ENCODE peak calls at places on chromosome 1, in eight cellular contexts. One of them, this sample, is unnamed.

GRCh38 chr1:167794043-167794442 is 72.3 kb downstream of the MPZL1 start:
- DNase-seq in LHCN-M2: no peak
- DNase-seq in stimulated activated CD8-positive, alpha-beta memory T cell treated with anti-CD3 and anti-CD28 coated beads, Interleukin-4, amount 100 ng/mL, for 1 hour: no peak
- DNase-seq in A549: no peak
- DNase-seq in RWPE1: no peak
- DNase-seq in HTR-8/SVneo: no peak
- DNase-seq in amygdala: no peak
- DNase-seq in thoracic aorta: no peak
- DNase-seq in this sample: no peak

GRCh38 chr1:156667610-156667967 is 9.6 kb downstream of the NES start:
- DNase-seq in RWPE1: no peak
- DNase-seq in LHCN-M2: peak
- DNase-seq in thoracic aorta: no peak
- DNase-seq in HTR-8/SVneo: no peak
- DNase-seq in amygdala: no peak
- DNase-seq in A549: no peak
- DNase-seq in stimulated activated CD8-positive, alpha-beta memory T cell treated with anti-CD3 and anti-CD28 coated beads, Interleukin-4, amount 100 ng/mL, for 1 hour: no peak
- DNase-seq in this sample: no peak

GRCh38 chr1:9222846-9223625 is 11.5 kb upstream of the H6PD start:
- DNase-seq in thoracic aorta: no peak
- DNase-seq in stimulated activated CD8-positive, alpha-beta memory T cell treated with anti-CD3 and anti-CD28 coated beads, Interleukin-4, amount 100 ng/mL, for 1 hour: no peak
- DNase-seq in amygdala: no peak
- DNase-seq in LHCN-M2: no peak
- DNase-seq in HTR-8/SVneo: no peak
- DNase-seq in A549: no peak
- DNase-seq in RWPE1: no peak
- DNase-seq in this sample: no peak

GRCh38 chr1:245288796-245289195 is 134.0 kb downstream of the KIF26B start:
- DNase-seq in LHCN-M2: no peak
- DNase-seq in RWPE1: no peak
- DNase-seq in A549: no peak
- DNase-seq in HTR-8/SVneo: no peak
- DNase-seq in amygdala: no peak
- DNase-seq in stimulated activated CD8-positive, alpha-beta memory T cell treated with anti-CD3 and anti-CD28 coated beads, Interleukin-4, amount 100 ng/mL, for 1 hour: no peak
- DNase-seq in thoracic aorta: no peak
- DNase-seq in this sample: no peak

GRCh38 chr1:49102752-49103151 is 326.1 kb upstream of the BEND5 start:
- DNase-seq in HTR-8/SVneo: no peak
- DNase-seq in thoracic aorta: no peak
- DNase-seq in A549: no peak
- DNase-seq in stimulated activated CD8-positive, alpha-beta memory T cell treated with anti-CD3 and anti-CD28 coated beads, Interleukin-4, amount 100 ng/mL, for 1 hour: no peak
- DNase-seq in LHCN-M2: peak
- DNase-seq in RWPE1: no peak
- DNase-seq in amygdala: no peak
- DNase-seq in this sample: no peak

GRCh38 chr1:17061486-17062271 is 7.8 kb upstream of the SDHB start:
- DNase-seq in A549: no peak
- DNase-seq in HTR-8/SVneo: no peak
- DNase-seq in stimulated activated CD8-positive, alpha-beta memory T cell treated with anti-CD3 and anti-CD28 coated beads, Interleukin-4, amount 100 ng/mL, for 1 hour: no peak
- DNase-seq in RWPE1: no peak
- DNase-seq in thoracic aorta: no peak
- DNase-seq in LHCN-M2: no peak
- DNase-seq in amygdala: no peak
- DNase-seq in this sample: no peak

GRCh38 chr1:41500378-41500777 is 15.9 kb upstream of the EDN2 start:
- DNase-seq in amygdala: no peak
- DNase-seq in thoracic aorta: peak
- DNase-seq in LHCN-M2: peak
- DNase-seq in stimulated activated CD8-positive, alpha-beta memory T cell treated with anti-CD3 and anti-CD28 coated beads, Interleukin-4, amount 100 ng/mL, for 1 hour: no peak
- DNase-seq in RWPE1: peak
- DNase-seq in HTR-8/SVneo: no peak
- DNase-seq in A549: peak
- DNase-seq in this sample: no peak

GRCh38 chr1:199855580-199855979 is 171.9 kb upstream of the NR5A2 start:
- DNase-seq in A549: peak
- DNase-seq in LHCN-M2: peak
- DNase-seq in stimulated activated CD8-positive, alpha-beta memory T cell treated with anti-CD3 and anti-CD28 coated beads, Interleukin-4, amount 100 ng/mL, for 1 hour: no peak
- DNase-seq in HTR-8/SVneo: no peak
- DNase-seq in RWPE1: peak
- DNase-seq in amygdala: no peak
- DNase-seq in thoracic aorta: no peak
- DNase-seq in this sample: no peak

GRCh38 chr1:11500881-11501280 is 21.9 kb downstream of the DISP3 start:
- DNase-seq in A549: no peak
- DNase-seq in RWPE1: no peak
- DNase-seq in thoracic aorta: no peak
- DNase-seq in LHCN-M2: no peak
- DNase-seq in HTR-8/SVneo: no peak
- DNase-seq in stimulated activated CD8-positive, alpha-beta memory T cell treated with anti-CD3 and anti-CD28 coated beads, Interleukin-4, amount 100 ng/mL, for 1 hour: no peak
- DNase-seq in amygdala: no peak
- DNase-seq in this sample: no peak

GRCh38 chr1:8481650-8482380 is 163.9 kb downstream of the SLC45A1 start:
- DNase-seq in RWPE1: no peak
- DNase-seq in thoracic aorta: no peak
- DNase-seq in amygdala: no peak
- DNase-seq in A549: no peak
- DNase-seq in HTR-8/SVneo: no peak
- DNase-seq in stimulated activated CD8-positive, alpha-beta memory T cell treated with anti-CD3 and anti-CD28 coated beads, Interleukin-4, amount 100 ng/mL, for 1 hour: no peak
- DNase-seq in LHCN-M2: no peak
- DNase-seq in this sample: no peak

GRCh38 chr1:51648180-51649109 is 31.6 kb downstream of the OSBPL9 start:
- DNase-seq in LHCN-M2: peak
- DNase-seq in RWPE1: no peak
- DNase-seq in A549: peak
- DNase-seq in HTR-8/SVneo: peak
- DNase-seq in stimulated activated CD8-positive, alpha-beta memory T cell treated with anti-CD3 and anti-CD28 coated beads, Interleukin-4, amount 100 ng/mL, for 1 hour: no peak
- DNase-seq in thoracic aorta: no peak
- DNase-seq in amygdala: no peak
- DNase-seq in this sample: no peak

GRCh38 chr1:155170806-155171205 is 2.3 kb downstream of the KRTCAP2 start:
- DNase-seq in thoracic aorta: no peak
- DNase-seq in A549: no peak
- DNase-seq in HTR-8/SVneo: no peak
- DNase-seq in amygdala: no peak
- DNase-seq in RWPE1: no peak
- DNase-seq in stimulated activated CD8-positive, alpha-beta memory T cell treated with anti-CD3 and anti-CD28 coated beads, Interleukin-4, amount 100 ng/mL, for 1 hour: no peak
- DNase-seq in LHCN-M2: no peak
- DNase-seq in this sample: no peak

GRCh38 chr1:223422911-223423310 is 29.7 kb downstream of the CCDC185 start:
- DNase-seq in A549: no peak
- DNase-seq in HTR-8/SVneo: no peak
- DNase-seq in thoracic aorta: no peak
- DNase-seq in RWPE1: no peak
- DNase-seq in LHCN-M2: no peak
- DNase-seq in stimulated activated CD8-positive, alpha-beta memory T cell treated with anti-CD3 and anti-CD28 coated beads, Interleukin-4, amount 100 ng/mL, for 1 hour: no peak
- DNase-seq in amygdala: no peak
- DNase-seq in this sample: no peak

GRCh38 chr1:225996946-225997545 is 2.1 kb downstream of the SDE2 start:
- DNase-seq in LHCN-M2: peak
- DNase-seq in stimulated activated CD8-positive, alpha-beta memory T cell treated with anti-CD3 and anti-CD28 coated beads, Interleukin-4, amount 100 ng/mL, for 1 hour: no peak
- DNase-seq in RWPE1: no peak
- DNase-seq in A549: no peak
- DNase-seq in thoracic aorta: no peak
- DNase-seq in HTR-8/SVneo: no peak
- DNase-seq in amygdala: no peak
- DNase-seq in this sample: no peak

GRCh38 chr1:46643368-46643775 is 24.8 kb downstream of the ATPAF1 start:
- DNase-seq in RWPE1: peak
- DNase-seq in amygdala: no peak
- DNase-seq in thoracic aorta: no peak
- DNase-seq in LHCN-M2: peak
- DNase-seq in A549: peak
- DNase-seq in HTR-8/SVneo: peak
- DNase-seq in stimulated activated CD8-positive, alpha-beta memory T cell treated with anti-CD3 and anti-CD28 coated beads, Interleukin-4, amount 100 ng/mL, for 1 hour: no peak
- DNase-seq in this sample: no peak

GRCh38 chr1:25167269-25168192 is 64.8 kb downstream of the SYF2 start:
- DNase-seq in HTR-8/SVneo: no peak
- DNase-seq in RWPE1: no peak
- DNase-seq in stimulated activated CD8-positive, alpha-beta memory T cell treated with anti-CD3 and anti-CD28 coated beads, Interleukin-4, amount 100 ng/mL, for 1 hour: no peak
- DNase-seq in thoracic aorta: no peak
- DNase-seq in amygdala: no peak
- DNase-seq in LHCN-M2: no peak
- DNase-seq in A549: peak
- DNase-seq in this sample: no peak

GRCh38 chr1:240860023-240860422 is 248.1 kb upstream of the GREM2 start:
- DNase-seq in A549: no peak
- DNase-seq in HTR-8/SVneo: no peak
- DNase-seq in LHCN-M2: no peak
- DNase-seq in stimulated activated CD8-positive, alpha-beta memory T cell treated with anti-CD3 and anti-CD28 coated beads, Interleukin-4, amount 100 ng/mL, for 1 hour: no peak
- DNase-seq in thoracic aorta: no peak
- DNase-seq in RWPE1: no peak
- DNase-seq in amygdala: no peak
- DNase-seq in this sample: no peak

GRCh38 chr1:68217060-68217554 is 15.2 kb downstream of the WLS start:
- DNase-seq in A549: no peak
- DNase-seq in RWPE1: no peak
- DNase-seq in amygdala: no peak
- DNase-seq in LHCN-M2: no peak
- DNase-seq in stimulated activated CD8-positive, alpha-beta memory T cell treated with anti-CD3 and anti-CD28 coated beads, Interleukin-4, amount 100 ng/mL, for 1 hour: no peak
- DNase-seq in thoracic aorta: no peak
- DNase-seq in HTR-8/SVneo: no peak
- DNase-seq in this sample: no peak

GRCh38 chr1:33986389-33987095 is 122.7 kb downstream of the HMGB4 start:
- DNase-seq in HTR-8/SVneo: no peak
- DNase-seq in stimulated activated CD8-positive, alpha-beta memory T cell treated with anti-CD3 and anti-CD28 coated beads, Interleukin-4, amount 100 ng/mL, for 1 hour: no peak
- DNase-seq in LHCN-M2: no peak
- DNase-seq in A549: no peak
- DNase-seq in amygdala: no peak
- DNase-seq in RWPE1: peak
- DNase-seq in thoracic aorta: peak
- DNase-seq in this sample: peak

GRCh38 chr1:53145942-53146708 is 3.7 kb upstream of the SLC1A7 start:
- DNase-seq in thoracic aorta: no peak
- DNase-seq in RWPE1: peak
- DNase-seq in LHCN-M2: peak
- DNase-seq in A549: peak
- DNase-seq in stimulated activated CD8-positive, alpha-beta memory T cell treated with anti-CD3 and anti-CD28 coated beads, Interleukin-4, amount 100 ng/mL, for 1 hour: no peak
- DNase-seq in amygdala: no peak
- DNase-seq in HTR-8/SVneo: peak
- DNase-seq in this sample: no peak